ENCODE peak calls at places on chromosome 12, in eight cellular contexts. F, T, C, I, Y, K, U and A are unnamed samples.
A peak's percentile ranks its signal among the peaks of the same experiment; 100 is the strongest.

GRCh38 chr12:133105620-133106019 is 24.5 kb downstream of the ZNF891 start:
- DNase-seq in Y (no peak), C (no peak), U (no peak), I (no peak), F (peak; percentile 18), T (no peak), K (no peak), A (no peak)

GRCh38 chr12:119176267-119177055 is 2.3 kb upstream of the HSPB8 start:
- DNase-seq in K (no peak), F (peak; percentile 96), I (peak; percentile 73), Y (no peak), U (peak; percentile 67), T (peak; percentile 90), C (peak; percentile 84), A (peak; percentile 88)

GRCh38 chr12:130589391-130590317 is 126.4 kb downstream of the RIMBP2 start:
- DNase-seq in T (no peak), K (no peak), Y (no peak), I (no peak), C (no peak), U (no peak), F (no peak), A (no peak)

GRCh38 chr12:7917392-7918267 is 18.4 kb downstream of the SLC2A3 start:
- DNase-seq in Y (no peak), I (no peak), F (no peak), U (no peak), K (no peak), C (no peak), T (no peak), A (no peak)

GRCh38 chr12:30746190-30746589 is 8.6 kb downstream of the CAPRIN2 start:
- DNase-seq in K (no peak), F (no peak), I (no peak), U (no peak), Y (no peak), C (no peak), T (no peak), A (no peak)

GRCh38 chr12:108572166-108572790 is 9.9 kb downstream of the ISCU start:
- DNase-seq in T (no peak), F (no peak), C (no peak), Y (no peak), I (peak; percentile 21), U (no peak), K (no peak), A (no peak)

GRCh38 chr12:88663001-88663400 is 82.7 kb upstream of the KITLG start:
- DNase-seq in C (no peak), T (no peak), K (no peak), Y (no peak), I (no peak), U (no peak), F (no peak), A (no peak)

GRCh38 chr12:26803552-26803951 is 29.4 kb downstream of the ITPR2 start:
- DNase-seq in U (no peak), K (no peak), Y (no peak), C (no peak), I (no peak), F (peak; percentile 49), T (no peak), A (no peak)

GRCh38 chr12:52645120-52645761 is 6.8 kb downstream of the KRT2 start:
- DNase-seq in T (no peak), F (no peak), Y (no peak), K (no peak), I (peak; percentile 18), U (no peak), C (no peak), A (no peak)

GRCh38 chr12:16492240-16492639 is 113.7 kb downstream of the LMO3 start:
- DNase-seq in C (no peak), K (no peak), U (no peak), F (no peak), T (no peak), Y (no peak), I (no peak), A (no peak)

GRCh38 chr12:120905856-120906384 is 1.8 kb upstream of the SPPL3 start:
- DNase-seq in T (no peak), Y (no peak), K (no peak), F (no peak), U (no peak), C (no peak), I (no peak), A (no peak)

GRCh38 chr12:19846561-19846960 is 407.3 kb downstream of the AEBP2 start:
- DNase-seq in U (no peak), F (peak; percentile 10), I (no peak), K (no peak), T (no peak), Y (no peak), C (no peak), A (no peak)

GRCh38 chr12:2673966-2674810 is 120.6 kb upstream of the FKBP4 start:
- DNase-seq in I (no peak), F (no peak), T (no peak), C (no peak), U (no peak), K (peak; percentile 38), Y (no peak), A (no peak)

GRCh38 chr12:13343380-13343779 is 146.9 kb downstream of the EMP1 start:
- DNase-seq in U (no peak), I (no peak), T (no peak), K (no peak), F (no peak), C (no peak), Y (no peak), A (no peak)

GRCh38 chr12:119695034-119695433 is 27.1 kb downstream of the PRKAB1 start:
- DNase-seq in Y (no peak), I (no peak), U (no peak), K (no peak), C (no peak), F (peak; percentile 38), T (no peak), A (no peak)